ENCODE peak calls at places on chromosomes 4 and X, in four cellular contexts. One of them, this sample, is unnamed.

GRCh38 chrX:15908891-15909290 is 54.3 kb upstream of the AP1S2 start:
- DNase-seq in activated naive CD4-positive, alpha-beta T cell treated with anti-CD3 and anti-CD28 coated beads, Interleukin-2, amount 10 ng/mL, durations not matched to agents 7 days and 5 days: no peak
- DNase-seq in activated T-cell treated with anti-CD3 and anti-CD28 coated beads for 4 hours: no peak
- DNase-seq in HCT116: no peak
- DNase-seq in this sample: no peak

GRCh38 chr4:72567821-72568620 is 1.0 kb downstream of the ADAMTS3 start:
- DNase-seq in activated naive CD4-positive, alpha-beta T cell treated with anti-CD3 and anti-CD28 coated beads, Interleukin-2, amount 10 ng/mL, durations not matched to agents 7 days and 5 days: peak
- DNase-seq in HCT116: no peak
- DNase-seq in activated T-cell treated with anti-CD3 and anti-CD28 coated beads for 4 hours: no peak
- DNase-seq in this sample: peak

GRCh38 chr4:10457255-10457801 is at the start of gene ZNF518B:
- DNase-seq in activated T-cell treated with anti-CD3 and anti-CD28 coated beads for 4 hours: peak
- DNase-seq in HCT116: peak
- DNase-seq in activated naive CD4-positive, alpha-beta T cell treated with anti-CD3 and anti-CD28 coated beads, Interleukin-2, amount 10 ng/mL, durations not matched to agents 7 days and 5 days: peak
- DNase-seq in this sample: peak

GRCh38 chr4:119044919-119045318 is 90.7 kb upstream of the MYOZ2 start:
- DNase-seq in activated T-cell treated with anti-CD3 and anti-CD28 coated beads for 4 hours: no peak
- DNase-seq in HCT116: no peak
- DNase-seq in activated naive CD4-positive, alpha-beta T cell treated with anti-CD3 and anti-CD28 coated beads, Interleukin-2, amount 10 ng/mL, durations not matched to agents 7 days and 5 days: no peak
- DNase-seq in this sample: no peak

GRCh38 chrX:40083120-40083978 is 14.4 kb downstream of the BCOR start:
- DNase-seq in HCT116: no peak
- DNase-seq in activated T-cell treated with anti-CD3 and anti-CD28 coated beads for 4 hours: no peak
- DNase-seq in activated naive CD4-positive, alpha-beta T cell treated with anti-CD3 and anti-CD28 coated beads, Interleukin-2, amount 10 ng/mL, durations not matched to agents 7 days and 5 days: peak
- DNase-seq in this sample: no peak

GRCh38 chr4:8110071-8110986 is 48.3 kb downstream of the ABLIM2 start:
- DNase-seq in activated T-cell treated with anti-CD3 and anti-CD28 coated beads for 4 hours: no peak
- DNase-seq in HCT116: no peak
- DNase-seq in activated naive CD4-positive, alpha-beta T cell treated with anti-CD3 and anti-CD28 coated beads, Interleukin-2, amount 10 ng/mL, durations not matched to agents 7 days and 5 days: no peak
- DNase-seq in this sample: no peak

GRCh38 chrX:108307408-108308085 is 130.7 kb downstream of the COL4A6 start:
- DNase-seq in activated naive CD4-positive, alpha-beta T cell treated with anti-CD3 and anti-CD28 coated beads, Interleukin-2, amount 10 ng/mL, durations not matched to agents 7 days and 5 days: no peak
- DNase-seq in activated T-cell treated with anti-CD3 and anti-CD28 coated beads for 4 hours: no peak
- DNase-seq in HCT116: no peak
- DNase-seq in this sample: no peak

GRCh38 chrX:45751156-45751555 is 550.5 kb upstream of the DIPK2B start:
- DNase-seq in activated naive CD4-positive, alpha-beta T cell treated with anti-CD3 and anti-CD28 coated beads, Interleukin-2, amount 10 ng/mL, durations not matched to agents 7 days and 5 days: no peak
- DNase-seq in HCT116: no peak
- DNase-seq in activated T-cell treated with anti-CD3 and anti-CD28 coated beads for 4 hours: no peak
- DNase-seq in this sample: no peak

GRCh38 chr4:185344743-185345538 is 50.8 kb downstream of the LRP2BP start:
- DNase-seq in activated naive CD4-positive, alpha-beta T cell treated with anti-CD3 and anti-CD28 coated beads, Interleukin-2, amount 10 ng/mL, durations not matched to agents 7 days and 5 days: no peak
- DNase-seq in activated T-cell treated with anti-CD3 and anti-CD28 coated beads for 4 hours: no peak
- DNase-seq in HCT116: no peak
- DNase-seq in this sample: no peak

GRCh38 chr4:55754754-55755350 is 64.7 kb upstream of the EXOC1L start:
- DNase-seq in activated naive CD4-positive, alpha-beta T cell treated with anti-CD3 and anti-CD28 coated beads, Interleukin-2, amount 10 ng/mL, durations not matched to agents 7 days and 5 days: no peak
- DNase-seq in HCT116: peak
- DNase-seq in activated T-cell treated with anti-CD3 and anti-CD28 coated beads for 4 hours: no peak
- DNase-seq in this sample: no peak

GRCh38 chr4:183098080-183098722 is 856 bp upstream of the WWC2 start:
- DNase-seq in activated naive CD4-positive, alpha-beta T cell treated with anti-CD3 and anti-CD28 coated beads, Interleukin-2, amount 10 ng/mL, durations not matched to agents 7 days and 5 days: peak
- DNase-seq in activated T-cell treated with anti-CD3 and anti-CD28 coated beads for 4 hours: no peak
- DNase-seq in HCT116: no peak
- DNase-seq in this sample: peak

GRCh38 chr4:185469539-185470154 is 1.9 kb downstream of the CCDC110 start:
- DNase-seq in activated T-cell treated with anti-CD3 and anti-CD28 coated beads for 4 hours: no peak
- DNase-seq in HCT116: no peak
- DNase-seq in activated naive CD4-positive, alpha-beta T cell treated with anti-CD3 and anti-CD28 coated beads, Interleukin-2, amount 10 ng/mL, durations not matched to agents 7 days and 5 days: no peak
- DNase-seq in this sample: no peak

GRCh38 chr4:183797041-183797444 is 108.1 kb upstream of the STOX2 start:
- DNase-seq in activated naive CD4-positive, alpha-beta T cell treated with anti-CD3 and anti-CD28 coated beads, Interleukin-2, amount 10 ng/mL, durations not matched to agents 7 days and 5 days: peak
- DNase-seq in HCT116: no peak
- DNase-seq in activated T-cell treated with anti-CD3 and anti-CD28 coated beads for 4 hours: no peak
- DNase-seq in this sample: no peak

GRCh38 chr4:113740857-113741379 is 20.6 kb downstream of the CAMK2D start:
- DNase-seq in activated T-cell treated with anti-CD3 and anti-CD28 coated beads for 4 hours: no peak
- DNase-seq in HCT116: no peak
- DNase-seq in activated naive CD4-positive, alpha-beta T cell treated with anti-CD3 and anti-CD28 coated beads, Interleukin-2, amount 10 ng/mL, durations not matched to agents 7 days and 5 days: no peak
- DNase-seq in this sample: no peak

GRCh38 chr4:105139646-105140045 is 7.0 kb upstream of the TET2 start:
- DNase-seq in HCT116: no peak
- DNase-seq in activated T-cell treated with anti-CD3 and anti-CD28 coated beads for 4 hours: no peak
- DNase-seq in activated naive CD4-positive, alpha-beta T cell treated with anti-CD3 and anti-CD28 coated beads, Interleukin-2, amount 10 ng/mL, durations not matched to agents 7 days and 5 days: no peak
- DNase-seq in this sample: no peak

GRCh38 chr4:108172780-108173598 is 4.3 kb upstream of the LEF1 start:
- DNase-seq in activated T-cell treated with anti-CD3 and anti-CD28 coated beads for 4 hours: peak
- DNase-seq in activated naive CD4-positive, alpha-beta T cell treated with anti-CD3 and anti-CD28 coated beads, Interleukin-2, amount 10 ng/mL, durations not matched to agents 7 days and 5 days: peak
- DNase-seq in HCT116: no peak
- DNase-seq in this sample: no peak

GRCh38 chr4:13533670-13534343 is 10.5 kb downstream of the NKX3-2 start:
- DNase-seq in activated T-cell treated with anti-CD3 and anti-CD28 coated beads for 4 hours: no peak
- DNase-seq in HCT116: no peak
- DNase-seq in activated naive CD4-positive, alpha-beta T cell treated with anti-CD3 and anti-CD28 coated beads, Interleukin-2, amount 10 ng/mL, durations not matched to agents 7 days and 5 days: no peak
- DNase-seq in this sample: no peak

GRCh38 chr4:65538571-65538970 is 131.7 kb downstream of the EPHA5 start:
- DNase-seq in activated T-cell treated with anti-CD3 and anti-CD28 coated beads for 4 hours: no peak
- DNase-seq in activated naive CD4-positive, alpha-beta T cell treated with anti-CD3 and anti-CD28 coated beads, Interleukin-2, amount 10 ng/mL, durations not matched to agents 7 days and 5 days: no peak
- DNase-seq in HCT116: no peak
- DNase-seq in this sample: no peak

GRCh38 chr4:73759357-73759756 is 19.0 kb downstream of the CXCL8 start:
- DNase-seq in HCT116: no peak
- DNase-seq in activated naive CD4-positive, alpha-beta T cell treated with anti-CD3 and anti-CD28 coated beads, Interleukin-2, amount 10 ng/mL, durations not matched to agents 7 days and 5 days: no peak
- DNase-seq in activated T-cell treated with anti-CD3 and anti-CD28 coated beads for 4 hours: no peak
- DNase-seq in this sample: no peak

GRCh38 chr4:145530189-145530588 is 48.5 kb downstream of the SMAD1 start:
- DNase-seq in HCT116: no peak
- DNase-seq in activated naive CD4-positive, alpha-beta T cell treated with anti-CD3 and anti-CD28 coated beads, Interleukin-2, amount 10 ng/mL, durations not matched to agents 7 days and 5 days: no peak
- DNase-seq in activated T-cell treated with anti-CD3 and anti-CD28 coated beads for 4 hours: no peak
- DNase-seq in this sample: no peak

GRCh38 chrX:120308558-120308957 is 2.7 kb downstream of the TMEM255A start:
- DNase-seq in HCT116: no peak
- DNase-seq in activated T-cell treated with anti-CD3 and anti-CD28 coated beads for 4 hours: no peak
- DNase-seq in activated naive CD4-positive, alpha-beta T cell treated with anti-CD3 and anti-CD28 coated beads, Interleukin-2, amount 10 ng/mL, durations not matched to agents 7 days and 5 days: no peak
- DNase-seq in this sample: no peak

GRCh38 chr4:55184600-55185523 is 59.5 kb upstream of the KDR start:
- DNase-seq in activated naive CD4-positive, alpha-beta T cell treated with anti-CD3 and anti-CD28 coated beads, Interleukin-2, amount 10 ng/mL, durations not matched to agents 7 days and 5 days: peak
- DNase-seq in activated T-cell treated with anti-CD3 and anti-CD28 coated beads for 4 hours: peak
- DNase-seq in HCT116: peak
- DNase-seq in this sample: no peak

GRCh38 chrX:63128509-63128908 is 222.6 kb downstream of the SPIN4 start:
- DNase-seq in activated naive CD4-positive, alpha-beta T cell treated with anti-CD3 and anti-CD28 coated beads, Interleukin-2, amount 10 ng/mL, durations not matched to agents 7 days and 5 days: peak
- DNase-seq in HCT116: peak
- DNase-seq in activated T-cell treated with anti-CD3 and anti-CD28 coated beads for 4 hours: no peak
- DNase-seq in this sample: no peak

GRCh38 chrX:132953358-132953757 is 5.1 kb downstream of the HS6ST2 start:
- DNase-seq in activated naive CD4-positive, alpha-beta T cell treated with anti-CD3 and anti-CD28 coated beads, Interleukin-2, amount 10 ng/mL, durations not matched to agents 7 days and 5 days: no peak
- DNase-seq in activated T-cell treated with anti-CD3 and anti-CD28 coated beads for 4 hours: no peak
- DNase-seq in HCT116: no peak
- DNase-seq in this sample: no peak

GRCh38 chr4:98642991-98643426 is 15.4 kb downstream of the TSPAN5 start:
- DNase-seq in activated naive CD4-positive, alpha-beta T cell treated with anti-CD3 and anti-CD28 coated beads, Interleukin-2, amount 10 ng/mL, durations not matched to agents 7 days and 5 days: no peak
- DNase-seq in HCT116: peak
- DNase-seq in activated T-cell treated with anti-CD3 and anti-CD28 coated beads for 4 hours: no peak
- DNase-seq in this sample: no peak